ENCODE peak calls at places on chromosomes 5 and 9, in seven cellular contexts. F is BJ, X is astrocyte of the spinal cord, E is cardiac fibroblast, W is OCI-LY7, P is sigmoid colon, T is mammary epithelial cell. N is an unnamed sample.

GRCh38 chr5:34691326-34691725 is 35.2 kb downstream of the RAI14 start:
- DNase-seq in X (no peak), W (no peak), F (no peak), P (no peak), E (peak), T (no peak), N (no peak)

GRCh38 chr5:96079075-96079474 is 117.4 kb upstream of the ELL2 start:
- DNase-seq in T (peak), P (no peak), X (peak), F (peak), E (peak), W (no peak), N (no peak)

GRCh38 chr5:76692274-76692540 is 23.7 kb upstream of the F2R start:
- DNase-seq in F (no peak), X (no peak), P (no peak), E (no peak), T (no peak), W (no peak), N (no peak)

GRCh38 chr5:164967354-164967753 is 1461.9 kb downstream of the MAT2B start:
- DNase-seq in X (no peak), P (no peak), E (no peak), T (no peak), F (no peak), W (no peak), N (no peak)

GRCh38 chr5:5371005-5371404 is 51.5 kb upstream of the ICE1 start:
- DNase-seq in T (no peak), X (no peak), W (no peak), E (no peak), P (no peak), F (no peak), N (no peak)

GRCh38 chr9:99485461-99485860 is 263.4 kb downstream of the SEC61B start:
- DNase-seq in E (peak), P (no peak), W (no peak), X (peak), T (no peak), F (no peak), N (no peak)

GRCh38 chr5:154646841-154647759 is 108.1 kb upstream of the LARP1 start:
- DNase-seq in P (peak), F (no peak), T (peak), X (peak), E (peak), W (no peak), N (no peak)

GRCh38 chr5:82151622-82152021 is 126.5 kb downstream of the RPS23 start:
- DNase-seq in E (no peak), W (no peak), T (peak), X (no peak), P (no peak), F (no peak), N (no peak)

GRCh38 chr9:27194401-27195091 is 85.5 kb downstream of the TEK start:
- DNase-seq in T (peak), X (peak), E (peak), F (peak), P (no peak), W (no peak), N (no peak)

GRCh38 chr5:79560774-79561524 is 47.0 kb upstream of the HOMER1 start:
- DNase-seq in F (no peak), T (peak), W (peak), P (no peak), E (peak), X (peak), N (no peak)

GRCh38 chr9:87504938-87505337 is 7.3 kb downstream of the DAPK1 start:
- DNase-seq in E (no peak), X (no peak), T (no peak), P (no peak), F (no peak), W (no peak), N (no peak)

GRCh38 chr5:1666812-1667588 is 132.6 kb downstream of the MRPL36 start:
- DNase-seq in E (no peak), F (no peak), T (no peak), W (peak), X (no peak), P (no peak), N (no peak)

GRCh38 chr5:127696688-127697087 is 6.5 kb upstream of the CCDC192 start:
- DNase-seq in X (peak), T (no peak), E (peak), P (no peak), F (no peak), W (no peak), N (no peak)

GRCh38 chr9:75088646-75089368 is 493 bp downstream of the OSTF1 start:
- DNase-seq in W (peak), P (peak), E (peak), X (peak), F (no peak), T (peak), N (no peak)

GRCh38 chr5:22560115-22560514 is 293.0 kb downstream of the CDH12 start:
- DNase-seq in P (no peak), T (peak), F (no peak), X (peak), E (peak), W (no peak), N (no peak)

GRCh38 chr9:82799300-82799699 is 263.6 kb downstream of the RASEF start:
- DNase-seq in F (no peak), X (peak), W (no peak), T (no peak), E (no peak), P (no peak), N (no peak)

GRCh38 chr9:82271099-82271498 is 282.5 kb downstream of the SPATA31D1 start:
- DNase-seq in W (no peak), P (no peak), X (peak), F (peak), E (peak), T (peak), N (no peak)

GRCh38 chr9:94743035-94743954 is 16.8 kb downstream of the AOPEP start:
- DNase-seq in X (no peak), F (no peak), T (peak), W (no peak), P (no peak), E (peak), N (no peak)

GRCh38 chr5:172502969-172503368 is 48.6 kb upstream of the SH3PXD2B start:
- DNase-seq in W (peak), E (no peak), T (no peak), F (no peak), P (peak), X (no peak), N (no peak)

DNA sequence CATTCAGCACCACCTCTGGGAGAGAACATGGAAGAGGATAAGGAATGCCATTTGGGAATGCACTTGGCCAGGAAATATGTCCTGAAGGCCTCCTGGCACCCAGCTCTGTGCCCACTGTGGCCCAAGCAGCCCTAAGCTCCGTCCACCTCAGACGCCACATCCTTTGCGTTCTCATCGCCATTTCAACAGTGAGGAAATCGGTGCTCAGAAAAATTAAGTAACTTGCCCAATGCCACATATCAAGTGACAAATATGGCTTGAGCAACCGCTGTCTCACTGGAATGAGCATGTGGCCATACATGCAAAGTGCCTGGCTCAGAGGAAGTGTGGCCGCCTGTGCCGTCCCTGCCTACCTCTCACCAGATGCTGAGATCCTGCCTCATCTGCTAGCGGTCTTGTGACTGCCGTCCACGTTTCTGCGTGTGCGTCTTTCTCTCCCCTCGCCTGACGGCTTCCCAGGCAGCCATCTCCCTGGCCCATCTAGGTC is 984 bp upstream of the DOK3 start:
- DNase-seq in E (no peak), X (no peak), W (peak), T (no peak), P (no peak), F (no peak), N (no peak)
- H3K4me3 ChIP-seq in E (no peak), X (no peak), W (peak), T (no peak), P (no peak), F (no peak), N (no peak)

GRCh38 chr9:133251773-133252172 is 23.2 kb downstream of the ABO start:
- DNase-seq in P (no peak), F (no peak), X (no peak), T (no peak), E (no peak), W (no peak), N (no peak)
- H3K4me3 ChIP-seq in P (no peak), F (no peak), X (no peak), T (no peak), E (no peak), W (no peak), N (no peak)

GRCh38 chr9:121498150-121498486 is 1.5 kb downstream of the GGTA1 start:
- DNase-seq in F (no peak), P (no peak), W (peak), X (peak), E (peak), T (peak), N (peak)
- H3K4me3 ChIP-seq in F (no peak), P (peak), W (no peak), X (no peak), E (no peak), T (peak), N (no peak)

GRCh38 chr9:131800366-131800765 is 60.5 kb upstream of the RAPGEF1 start:
- DNase-seq in X (no peak), T (no peak), W (no peak), P (no peak), E (no peak), F (no peak), N (no peak)
- H3K4me3 ChIP-seq in X (no peak), T (no peak), W (no peak), P (no peak), E (no peak), F (no peak), N (no peak)

GRCh38 chr5:149378241-149378805 is 769 bp downstream of the IL17B start:
- DNase-seq in X (no peak), F (no peak), T (no peak), E (no peak), W (no peak), P (no peak), N (no peak)

GRCh38 chr5:149381261-149381985 is 2.3 kb upstream of the IL17B start:
- DNase-seq in T (no peak), X (no peak), P (peak), W (no peak), F (no peak), E (no peak), N (no peak)

GRCh38 chr5:149380466-149381121 is 1.5 kb upstream of the IL17B start:
- DNase-seq in P (peak), E (no peak), F (no peak), W (no peak), X (no peak), T (no peak), N (no peak)

GRCh38 chr5:149379177-149379761 is at the start of gene IL17B:
- DNase-seq in P (no peak), W (no peak), X (no peak), T (no peak), E (no peak), F (no peak), N (no peak)

DNA sequence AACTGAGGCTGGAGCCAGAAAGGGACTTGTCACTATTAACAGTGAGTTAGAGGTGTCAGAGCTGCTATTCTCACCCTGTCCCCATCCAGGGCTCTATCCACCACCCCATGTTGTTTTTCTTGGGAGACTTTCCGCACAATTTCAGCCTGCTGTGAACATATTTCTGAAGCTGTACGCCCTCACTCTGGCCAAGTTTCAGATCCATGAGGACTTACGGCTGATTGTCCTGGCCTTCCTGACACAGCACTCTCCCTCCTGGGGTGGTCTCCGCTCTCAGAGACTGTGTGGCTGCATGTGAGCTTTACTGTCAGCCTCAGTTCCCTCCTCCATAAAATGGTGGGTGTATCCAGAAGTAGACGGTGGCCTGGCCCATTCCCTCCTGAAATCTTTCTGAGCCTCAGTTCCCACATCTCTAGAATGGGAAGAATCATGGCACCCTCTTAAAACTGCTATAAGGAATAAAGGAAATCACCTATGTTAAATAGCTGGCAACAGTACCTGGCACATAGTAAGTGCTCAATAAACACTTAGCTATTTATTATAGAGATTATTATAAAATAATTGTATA is 799 bp upstream of the IL17B start:
- DNase-seq in E (no peak), T (no peak), W (no peak), X (no peak), F (no peak), P (peak), N (no peak)
- H3K4me3 ChIP-seq in E (no peak), T (no peak), W (no peak), X (no peak), F (no peak), P (no peak), N (no peak)

GRCh38 chr5:159021360-159022177 is 78.1 kb downstream of the EBF1 start:
- DNase-seq in T (no peak), W (no peak), F (no peak), E (peak), P (no peak), X (no peak), N (no peak)
- H3K4me3 ChIP-seq in T (no peak), W (no peak), F (no peak), E (no peak), P (no peak), X (no peak), N (no peak)

DNA sequence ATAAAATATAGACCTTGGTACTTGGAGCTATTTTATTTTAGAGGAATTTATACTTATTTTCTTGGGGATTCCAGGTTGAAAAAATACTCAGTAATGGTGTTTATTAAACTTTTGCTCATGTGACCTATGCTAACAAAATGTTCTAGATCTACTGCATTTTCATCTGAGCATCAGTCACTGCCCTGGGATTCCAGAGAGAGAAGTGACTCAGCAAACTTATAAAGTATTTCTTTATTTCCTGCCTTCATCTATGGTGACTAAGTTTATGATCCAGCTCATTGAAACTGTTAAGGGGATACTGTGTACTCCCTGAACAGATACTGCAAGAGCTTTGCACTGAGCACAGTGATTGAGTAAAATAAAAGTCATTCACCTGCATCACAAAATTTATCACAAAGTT is 298.5 kb upstream of the CDH18 start:
- DNase-seq in P (no peak), F (peak), W (no peak), T (peak), X (peak), E (peak), N (no peak)
- H3K4me3 ChIP-seq in P (no peak), F (no peak), W (no peak), T (no peak), X (no peak), E (no peak), N (no peak)

DNA sequence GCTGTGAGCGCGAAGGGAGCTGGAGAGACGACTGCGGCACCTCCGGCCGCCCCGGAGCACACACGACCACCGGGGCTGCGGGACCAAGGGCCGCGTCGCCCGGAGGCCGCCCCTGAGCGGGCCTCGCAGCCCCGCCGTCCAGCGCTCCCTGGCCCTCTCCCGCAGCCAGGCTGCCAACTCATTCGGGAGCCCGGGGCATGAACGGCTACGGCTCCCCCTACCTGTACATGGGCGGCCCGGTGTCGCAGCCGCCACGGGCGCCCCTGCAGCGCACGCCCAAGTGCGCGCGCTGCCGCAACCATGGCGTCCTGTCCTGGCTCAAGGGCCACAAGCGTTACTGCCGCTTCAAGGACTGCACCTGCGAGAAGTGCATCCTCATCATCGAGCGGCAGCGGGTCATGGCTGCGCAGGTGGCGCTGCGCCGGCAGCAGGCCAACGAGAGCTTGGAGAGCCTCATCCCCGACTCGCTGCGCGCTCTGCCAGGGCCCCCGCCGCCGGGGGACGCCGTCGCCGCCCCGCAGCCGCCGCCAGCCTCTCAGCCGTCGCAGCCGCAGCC is 428 bp downstream of the DMRT3 start:
- DNase-seq in X (no peak), F (no peak), P (no peak), E (no peak), T (peak), W (no peak), N (no peak)
- H3K4me3 ChIP-seq in X (no peak), F (no peak), P (no peak), E (no peak), T (no peak), W (no peak), N (no peak)

GRCh38 chr9:14907360-14907685 is 2.9 kb downstream of the FREM1 start:
- DNase-seq in F (no peak), W (no peak), T (no peak), P (no peak), X (no peak), E (no peak), N (no peak)
- H3K4me3 ChIP-seq in F (no peak), W (no peak), T (no peak), P (peak), X (no peak), E (no peak), N (no peak)

N was measured in Jurkat, Clone E6-1.